ENCODE peak calls at places on chromosomes 4 and X, in eight cellular contexts. R, O, V, M, Y, N, E and D are unnamed samples.

GRCh38 chr4:139153411-139154133 is 23.4 kb downstream of the ELF2 start:
- DNase-seq in M (no peak), R (peak), V (no peak), N (peak), E (no peak), O (no peak), Y (no peak), D (no peak)

GRCh38 chr4:129994715-129995114 is 898.8 kb downstream of the C4orf33 start:
- DNase-seq in V (no peak), O (no peak), R (no peak), M (peak), Y (no peak), E (no peak), N (no peak), D (no peak)

GRCh38 chr4:175106301-175106700 is 188.1 kb downstream of the ADAM29 start:
- DNase-seq in E (no peak), V (no peak), Y (no peak), N (no peak), O (no peak), R (no peak), M (no peak), D (no peak)

GRCh38 chrX:13223868-13224555 is 95.8 kb downstream of the ATXN3L start:
- DNase-seq in O (peak), R (no peak), Y (no peak), E (no peak), V (no peak), M (no peak), N (peak), D (peak)

GRCh38 chr4:184825394-184826314 is at the start of gene ACSL1:
- DNase-seq in E (peak), Y (peak), O (no peak), N (peak), R (peak), V (peak), M (no peak), D (no peak)

GRCh38 chrX:46268429-46268828 is 276.8 kb downstream of the ZNF674 start:
- DNase-seq in N (peak), R (no peak), O (peak), E (no peak), M (no peak), V (no peak), Y (no peak), D (no peak)

GRCh38 chrX:15143050-15143824 is 126.6 kb downstream of the ASB9 start:
- DNase-seq in N (peak), Y (peak), V (no peak), M (no peak), E (peak), R (peak), O (peak), D (no peak)

GRCh38 chr4:80266267-80266901 is at the start of gene FGF5:
- DNase-seq in Y (peak), E (peak), V (peak), M (no peak), N (no peak), R (peak), O (no peak), D (no peak)

GRCh38 chr4:140052050-140052449 is 101.9 kb downstream of the MAML3 start:
- DNase-seq in O (peak), R (peak), E (no peak), M (no peak), N (peak), Y (peak), V (no peak), D (peak)

GRCh38 chr4:98950925-98951324 is 22.0 kb upstream of the EIF4E start:
- DNase-seq in E (no peak), O (no peak), Y (no peak), R (no peak), V (no peak), M (no peak), N (no peak), D (no peak)

GRCh38 chr4:17664755-17665154 is 50.3 kb downstream of the MED28 start:
- DNase-seq in M (peak), N (no peak), Y (no peak), R (no peak), E (no peak), V (peak), O (no peak), D (no peak)

GRCh38 chr4:144421839-144422565 is 224.0 kb upstream of the HHIP start:
- DNase-seq in E (no peak), M (no peak), Y (no peak), O (no peak), N (no peak), V (no peak), R (peak), D (no peak)

GRCh38 chr4:21077967-21078366 is 377.7 kb downstream of the PACRGL start:
- DNase-seq in R (no peak), O (no peak), Y (no peak), M (no peak), E (no peak), V (no peak), N (no peak), D (no peak)

GRCh38 chrX:131841496-131842410 is 181.3 kb upstream of the STK26 start:
- DNase-seq in Y (peak), V (no peak), N (peak), R (peak), E (peak), O (peak), M (no peak), D (no peak)

GRCh38 chrX:106302304-106302703 is 134.2 kb downstream of the PWWP3B start:
- DNase-seq in V (no peak), Y (no peak), R (peak), N (peak), O (peak), M (no peak), E (no peak), D (no peak)

GRCh38 chr4:7648813-7649395 is 214.2 kb upstream of the PSAPL1 start:
- DNase-seq in N (no peak), R (no peak), O (no peak), M (no peak), V (no peak), E (no peak), Y (no peak), D (no peak)

GRCh38 chr4:85703098-85703497 is 228.1 kb downstream of the ARHGAP24 start:
- DNase-seq in E (no peak), O (no peak), Y (no peak), R (no peak), M (no peak), V (no peak), N (no peak), D (no peak)

GRCh38 chrX:31717474-31717873 is 645.6 kb upstream of the FTHL17 start:
- DNase-seq in V (no peak), M (no peak), Y (no peak), E (no peak), O (no peak), R (no peak), N (no peak), D (no peak)

GRCh38 chr4:113674251-113674650 is 87.3 kb downstream of the CAMK2D start:
- DNase-seq in N (no peak), Y (no peak), E (no peak), R (no peak), V (no peak), M (no peak), O (no peak), D (no peak)

GRCh38 chr4:33150139-33150538 is 2430.0 kb downstream of the PCDH7 start:
- DNase-seq in N (no peak), R (no peak), O (no peak), Y (no peak), E (no peak), V (no peak), M (no peak), D (no peak)

GRCh38 chr4:105808459-105809041 is 86.7 kb upstream of the NPNT start:
- DNase-seq in Y (no peak), O (peak), E (peak), R (no peak), N (no peak), M (no peak), V (no peak), D (no peak)

GRCh38 chr4:132737344-132737743 is 411.8 kb upstream of the PCDH10 start:
- DNase-seq in N (no peak), Y (no peak), E (no peak), M (no peak), R (peak), O (no peak), V (no peak), D (no peak)

GRCh38 chrX:7389576-7389975 is 241.6 kb upstream of the PUDP start:
- DNase-seq in N (no peak), M (no peak), R (no peak), E (no peak), V (no peak), O (no peak), Y (no peak), D (no peak)

GRCh38 chr4:161936625-161937133 is 227.1 kb downstream of the FSTL5 start:
- DNase-seq in M (no peak), E (peak), R (peak), V (no peak), O (peak), Y (no peak), N (no peak), D (no peak)

GRCh38 chr4:1154126-1154522 is 18.3 kb downstream of the SPON2 start:
- DNase-seq in Y (peak), O (no peak), E (no peak), R (no peak), N (no peak), M (no peak), V (no peak), D (no peak)

GRCh38 chr4:1155314-1155713 is 17.1 kb downstream of the SPON2 start:
- DNase-seq in M (no peak), E (no peak), V (no peak), R (no peak), Y (no peak), O (no peak), N (no peak), D (no peak)

GRCh38 chr4:1156069-1156468 is 16.3 kb downstream of the SPON2 start:
- DNase-seq in M (no peak), Y (no peak), N (no peak), R (no peak), E (no peak), V (no peak), O (no peak), D (no peak)

GRCh38 chr4:1153567-1154090 is 18.8 kb downstream of the SPON2 start:
- DNase-seq in E (no peak), Y (no peak), M (no peak), V (no peak), R (no peak), O (no peak), N (no peak), D (no peak)

GRCh38 chr4:1154523-1155182 is 17.7 kb downstream of the SPON2 start:
- DNase-seq in M (no peak), Y (no peak), R (no peak), O (no peak), V (no peak), E (no peak), N (no peak), D (no peak)
- H3K4me3 ChIP-seq in M (no peak), Y (no peak), R (no peak), O (no peak), V (no peak), E (no peak), N (no peak), D (no peak)

GRCh38 chrX:50211510-50211909 is 6.9 kb downstream of the CCNB3 start:
- DNase-seq in R (peak), V (no peak), M (no peak), O (no peak), Y (no peak), E (no peak), N (no peak), D (no peak)
- TF ChIP-seq REST in R (no peak), V (no peak), M (no peak), O (no peak), Y (no peak), E (no peak), N (no peak), D (no peak)

GRCh38 chrX:154375156-154375504 is 696 bp upstream of the FLNA start:
- DNase-seq in V (no peak), M (no peak), E (no peak), N (no peak), O (no peak), R (no peak), Y (no peak), D (no peak)
- H3K4me3 ChIP-seq in V (no peak), M (no peak), E (peak), N (peak), O (peak), R (peak), Y (peak), D (peak)

DNA sequence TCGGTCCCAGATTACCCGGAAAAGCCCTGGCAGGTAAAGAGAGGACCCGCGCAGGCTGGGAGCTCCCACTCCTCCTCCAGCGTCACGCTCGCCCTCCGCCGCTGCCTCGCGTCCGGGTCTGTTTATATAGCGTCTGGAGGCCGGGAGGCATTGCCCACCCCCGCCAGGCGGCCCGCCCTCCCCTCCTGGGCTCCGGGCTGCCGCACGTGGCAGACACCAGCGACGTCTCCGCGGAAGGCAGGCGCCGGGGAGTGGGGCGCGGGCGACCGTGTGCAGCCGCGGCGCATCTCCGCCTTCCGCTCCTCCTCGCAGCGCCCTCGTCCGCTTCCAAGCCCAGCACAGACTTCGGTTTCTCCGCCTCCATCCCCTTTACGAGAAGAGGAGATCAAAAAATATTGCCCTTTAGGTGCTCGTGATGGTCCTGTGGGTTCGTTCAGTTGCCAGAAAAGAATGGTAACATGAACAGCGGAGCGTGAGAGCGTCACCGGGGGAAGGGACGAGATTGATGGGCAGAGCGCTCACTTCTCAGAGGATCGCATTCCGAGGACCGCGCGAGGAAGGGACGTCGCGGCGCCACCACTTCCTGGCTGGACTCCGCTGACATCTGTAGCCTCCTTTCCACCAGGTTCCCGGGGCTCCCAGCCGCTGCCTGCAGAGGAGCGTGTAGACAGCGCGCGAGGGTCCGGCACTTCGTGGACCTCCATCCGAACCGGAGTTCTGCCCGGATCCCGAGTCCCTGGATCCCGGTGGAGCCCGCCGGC is at the start of gene GALNTL6:
- DNase-seq in O (no peak), M (no peak), V (no peak), R (peak), N (no peak), Y (no peak), E (peak), D (no peak)
- TF ChIP-seq REST in O (no peak), M (no peak), V (no peak), R (no peak), N (no peak), Y (no peak), E (no peak), D (no peak)

DNA sequence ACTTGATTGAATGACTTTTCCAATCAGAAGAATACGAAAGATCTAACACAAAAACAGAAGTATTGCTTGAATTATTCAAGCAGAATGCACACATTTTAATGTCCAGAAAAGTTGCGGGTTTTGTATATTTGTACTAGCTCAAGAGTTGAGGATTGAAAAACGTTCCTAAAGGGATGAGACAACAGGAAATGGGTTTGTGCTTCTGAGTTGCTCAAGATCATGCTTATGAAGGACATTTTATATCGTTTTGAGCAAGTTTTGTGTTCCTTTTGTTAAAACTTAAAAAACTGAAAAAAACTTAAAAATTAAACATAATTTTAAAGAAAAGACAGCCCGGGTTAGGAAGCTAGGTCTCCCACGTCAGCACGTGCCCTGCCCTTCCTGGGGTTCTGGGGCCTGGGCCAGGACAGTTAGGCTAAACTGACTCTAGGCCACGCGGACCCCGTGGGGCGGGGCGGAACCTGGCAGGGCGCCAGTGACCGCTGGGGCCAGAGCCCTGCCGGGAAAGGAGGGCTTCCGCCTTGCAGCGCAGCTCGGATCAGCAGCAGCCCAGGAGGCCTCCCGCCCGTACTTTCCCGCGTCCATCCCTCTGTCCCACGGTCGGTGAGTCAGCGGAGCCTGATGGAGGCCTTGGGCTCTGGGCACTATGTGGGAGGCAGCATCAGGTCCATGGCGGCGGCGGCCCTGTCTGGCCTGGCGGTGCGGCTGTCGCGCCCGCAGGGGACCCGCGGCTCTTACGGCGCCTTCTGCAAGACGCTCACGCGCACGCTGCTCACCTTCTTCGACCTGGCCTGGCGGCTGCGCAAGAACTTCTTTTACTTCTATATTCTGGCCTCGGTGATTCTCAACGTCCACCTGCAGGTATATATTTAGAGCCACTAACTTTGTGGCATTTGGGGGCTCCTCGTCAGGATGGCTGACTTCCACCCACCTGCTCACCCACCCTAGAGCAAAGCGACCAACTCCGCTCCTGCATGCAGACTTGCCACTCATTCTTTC is at the start of gene SMIM10:
- DNase-seq in R (peak), O (no peak), N (no peak), V (peak), E (peak), M (no peak), Y (peak), D (no peak)
- H3K4me3 ChIP-seq in R (peak), O (no peak), N (no peak), V (no peak), E (peak), M (no peak), Y (peak), D (peak)

GRCh38 chr4:1039493-1040343 is 28.3 kb downstream of the FGFRL1 start:
- DNase-seq in R (no peak), E (no peak), N (no peak), Y (peak), O (no peak), M (no peak), V (no peak), D (no peak)
- TF ChIP-seq REST in R (no peak), E (no peak), N (no peak), Y (no peak), O (no peak), M (no peak), V (no peak), D (no peak)